ENCODE peak calls at places on chromosome 16, in nine cellular contexts. Z is IMR-90, R is AG04450, P is activated B cell treated with CpG ODN at 0.5 μM for 24 hours, C is fibroblast of villous mesenchyme, O is HFFc6, S is esophagus squamous epithelium, W is MM.1S, K is uterus. Q is an unnamed sample.

GRCh38 chr16:53833145-53833544 is 129.2 kb downstream of the FTO start:
- DNase-seq in C (no peak), W (no peak), R (no peak), K (no peak), P (no peak), Z (no peak), O (no peak), S (no peak), Q (no peak)

GRCh38 chr16:89823087-89823823 is 5.0 kb upstream of the SPIRE2 start:
- DNase-seq in K (no peak), W (no peak), R (no peak), S (no peak), C (no peak), O (no peak), P (no peak), Z (no peak), Q (no peak)

GRCh38 chr16:87333101-87333500 is 15.9 kb upstream of the C16orf95 start:
- DNase-seq in C (no peak), P (no peak), Z (no peak), R (no peak), K (no peak), W (no peak), S (no peak), O (no peak), Q (no peak)

GRCh38 chr16:28260193-28260592 is 32.1 kb upstream of the SBK1 start:
- DNase-seq in C (no peak), W (no peak), S (no peak), P (no peak), Z (no peak), O (no peak), K (no peak), R (no peak), Q (no peak)

GRCh38 chr16:11671676-11672075 is 3.4 kb downstream of the SNN start:
- DNase-seq in O (no peak), P (no peak), R (no peak), Z (no peak), C (no peak), K (no peak), W (no peak), S (no peak), Q (no peak)

GRCh38 chr16:51125992-51126391 is 25.1 kb downstream of the SALL1 start:
- DNase-seq in W (no peak), C (no peak), P (no peak), Z (no peak), O (no peak), K (no peak), S (no peak), R (no peak), Q (no peak)

GRCh38 chr16:67117716-67118115 is 8.0 kb downstream of the PHAF1 start:
- DNase-seq in R (no peak), K (no peak), W (no peak), O (no peak), Z (no peak), S (no peak), C (no peak), P (no peak), Q (no peak)

GRCh38 chr16:85192233-85192632 is 80.0 kb upstream of the CIBAR2 start:
- DNase-seq in O (no peak), K (no peak), W (no peak), C (no peak), P (no peak), R (no peak), Z (no peak), S (no peak), Q (no peak)

GRCh38 chr16:2691491-2692248 is 9.3 kb downstream of the KCTD5 start:
- DNase-seq in Z (no peak), C (no peak), R (no peak), P (no peak), O (no peak), W (no peak), S (no peak), K (no peak), Q (no peak)

GRCh38 chr16:13139661-13140241 is 238.4 kb downstream of the SHISA9 start:
- DNase-seq in P (no peak), S (no peak), Z (no peak), K (no peak), C (no peak), O (no peak), R (no peak), W (no peak), Q (no peak)

GRCh38 chr16:1261131-1261917 is 5.5 kb downstream of the TPSD1 start:
- DNase-seq in P (no peak), R (no peak), Z (no peak), W (peak), C (no peak), K (no peak), O (no peak), S (no peak), Q (no peak)

GRCh38 chr16:3625911-3626732 is 14.7 kb upstream of the SLX4 start:
- DNase-seq in K (no peak), O (no peak), R (no peak), W (peak), S (no peak), Z (no peak), C (no peak), P (no peak), Q (no peak)

GRCh38 chr16:51442140-51442539 is 291.1 kb upstream of the SALL1 start:
- DNase-seq in Z (no peak), R (no peak), W (no peak), K (no peak), C (no peak), P (no peak), O (no peak), S (no peak), Q (no peak)

GRCh38 chr16:13997526-13997925 is 73.6 kb upstream of the MRTFB start:
- DNase-seq in S (no peak), K (no peak), Z (no peak), P (no peak), R (no peak), C (no peak), O (no peak), W (no peak), Q (no peak)

GRCh38 chr16:593406-593805 is 3.5 kb downstream of the RAB40C start:
- DNase-seq in O (no peak), S (no peak), R (no peak), C (no peak), K (no peak), W (no peak), Z (no peak), P (no peak), Q (no peak)

GRCh38 chr16:69105501-69106361 is at the start of gene HAS3:
- DNase-seq in O (peak), S (no peak), K (no peak), W (peak), Z (peak), P (peak), R (no peak), C (peak), Q (peak)

GRCh38 chr16:8355714-8356113 is 234.6 kb downstream of the TMEM114 start:
- DNase-seq in C (no peak), R (no peak), W (no peak), K (no peak), O (no peak), P (no peak), S (no peak), Z (no peak), Q (no peak)

GRCh38 chr16:84735846-84736586 is 36.2 kb downstream of the USP10 start:
- DNase-seq in W (no peak), C (no peak), R (no peak), O (no peak), Z (no peak), P (no peak), S (no peak), K (no peak), Q (no peak)

GRCh38 chr16:87114832-87115231 is 202.4 kb downstream of the C16orf95 start:
- DNase-seq in Z (no peak), O (no peak), S (no peak), W (no peak), R (no peak), P (no peak), K (no peak), C (no peak), Q (no peak)

GRCh38 chr16:69123894-69124293 is 8.5 kb downstream of the CHTF8 start:
- DNase-seq in Z (peak), R (peak), W (peak), P (no peak), O (peak), S (no peak), C (peak), K (peak), Q (peak)

DNA sequence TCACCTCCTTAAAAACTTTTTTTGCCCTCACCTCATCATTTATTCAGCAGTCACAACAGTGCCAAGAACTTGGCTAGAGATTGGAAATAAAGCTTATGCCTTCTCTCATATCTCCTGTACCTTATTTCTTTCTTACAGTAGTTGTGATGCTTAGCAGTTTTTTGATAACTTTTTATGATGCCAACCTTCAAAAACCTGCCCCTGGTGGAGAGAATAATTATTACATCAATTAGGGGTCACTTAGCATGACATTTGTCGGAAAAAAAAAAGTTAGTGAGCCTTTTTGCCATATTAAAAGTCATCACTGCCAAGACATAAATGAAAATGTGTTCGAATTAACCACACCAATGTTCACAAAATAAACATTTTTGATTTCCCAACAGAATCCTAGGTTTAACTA is 296.6 kb downstream of the WWOX start:
- DNase-seq in O (no peak), Z (no peak), K (no peak), C (no peak), W (no peak), S (no peak), P (no peak), R (no peak), Q (no peak)
- TF ChIP-seq CTCF in O (peak), Z (no peak), K (no peak), C (peak), W (peak), S (peak), P (no peak), R (peak), Q (peak)

GRCh38 chr16:80622007-80622406 is 81.2 kb downstream of the DYNLRB2 start:
- DNase-seq in S (no peak), C (no peak), P (no peak), W (no peak), Z (no peak), R (no peak), O (no peak), K (no peak), Q (no peak)
- TF ChIP-seq CTCF in S (no peak), C (no peak), P (no peak), W (no peak), Z (no peak), R (no peak), O (no peak), K (no peak), Q (no peak)

GRCh38 chr16:27242398-27242797 is 26.2 kb downstream of the NSMCE1 start:
- DNase-seq in Z (no peak), W (no peak), R (no peak), P (no peak), K (no peak), C (no peak), O (no peak), S (no peak), Q (no peak)

GRCh38 chr16:27244363-27244755 is 24.2 kb downstream of the NSMCE1 start:
- DNase-seq in W (no peak), P (no peak), Z (no peak), C (no peak), K (no peak), R (no peak), S (no peak), O (no peak), Q (no peak)

GRCh38 chr16:27241658-27242057 is 26.9 kb downstream of the NSMCE1 start:
- DNase-seq in W (no peak), S (no peak), Z (peak), P (no peak), K (peak), O (no peak), C (peak), R (no peak), Q (peak)

GRCh38 chr16:27243725-27244362 is 24.7 kb downstream of the NSMCE1 start:
- DNase-seq in W (no peak), K (no peak), P (no peak), S (no peak), R (no peak), C (no peak), Z (no peak), O (no peak), Q (no peak)

DNA sequence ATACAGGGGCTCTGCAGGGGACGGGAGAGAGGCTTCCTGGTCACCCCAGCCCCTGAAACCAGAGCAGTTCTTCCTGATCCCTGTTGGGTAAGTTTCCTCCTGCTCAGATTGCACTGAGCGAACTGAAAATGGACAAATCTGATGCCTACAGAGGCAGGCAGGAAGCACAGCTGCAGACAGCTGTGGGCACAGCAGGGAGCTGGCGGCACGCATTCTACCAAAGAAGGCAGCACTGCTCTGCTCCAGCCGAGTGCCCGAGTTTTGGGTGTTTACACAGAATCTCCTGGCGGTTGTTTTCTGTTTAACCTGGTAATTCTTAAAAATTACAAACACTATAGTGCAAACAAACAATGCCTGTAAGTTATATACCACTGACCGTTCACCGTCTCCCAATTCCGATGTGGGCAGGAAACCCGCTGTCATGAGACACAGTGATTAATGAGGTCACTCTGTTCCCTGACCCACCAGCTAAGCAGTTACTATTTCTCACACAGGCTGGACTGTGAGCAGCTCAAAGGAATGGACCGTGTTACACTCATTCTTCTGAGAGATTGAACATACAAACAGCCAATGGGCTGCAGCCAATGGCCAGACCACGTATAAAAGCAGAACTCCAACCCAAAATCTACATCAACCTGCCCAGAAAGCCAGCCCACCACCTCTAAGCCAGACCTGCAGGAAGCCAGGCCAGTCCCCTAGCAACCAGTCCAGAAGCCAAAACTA is 25.5 kb downstream of the NSMCE1 start:
- DNase-seq in S (no peak), R (peak), O (peak), Z (peak), W (peak), C (peak), K (peak), P (no peak), Q (peak)
- TF ChIP-seq CTCF in S (no peak), R (peak), O (peak), Z (peak), W (no peak), C (no peak), K (no peak), P (no peak), Q (peak)

DNA sequence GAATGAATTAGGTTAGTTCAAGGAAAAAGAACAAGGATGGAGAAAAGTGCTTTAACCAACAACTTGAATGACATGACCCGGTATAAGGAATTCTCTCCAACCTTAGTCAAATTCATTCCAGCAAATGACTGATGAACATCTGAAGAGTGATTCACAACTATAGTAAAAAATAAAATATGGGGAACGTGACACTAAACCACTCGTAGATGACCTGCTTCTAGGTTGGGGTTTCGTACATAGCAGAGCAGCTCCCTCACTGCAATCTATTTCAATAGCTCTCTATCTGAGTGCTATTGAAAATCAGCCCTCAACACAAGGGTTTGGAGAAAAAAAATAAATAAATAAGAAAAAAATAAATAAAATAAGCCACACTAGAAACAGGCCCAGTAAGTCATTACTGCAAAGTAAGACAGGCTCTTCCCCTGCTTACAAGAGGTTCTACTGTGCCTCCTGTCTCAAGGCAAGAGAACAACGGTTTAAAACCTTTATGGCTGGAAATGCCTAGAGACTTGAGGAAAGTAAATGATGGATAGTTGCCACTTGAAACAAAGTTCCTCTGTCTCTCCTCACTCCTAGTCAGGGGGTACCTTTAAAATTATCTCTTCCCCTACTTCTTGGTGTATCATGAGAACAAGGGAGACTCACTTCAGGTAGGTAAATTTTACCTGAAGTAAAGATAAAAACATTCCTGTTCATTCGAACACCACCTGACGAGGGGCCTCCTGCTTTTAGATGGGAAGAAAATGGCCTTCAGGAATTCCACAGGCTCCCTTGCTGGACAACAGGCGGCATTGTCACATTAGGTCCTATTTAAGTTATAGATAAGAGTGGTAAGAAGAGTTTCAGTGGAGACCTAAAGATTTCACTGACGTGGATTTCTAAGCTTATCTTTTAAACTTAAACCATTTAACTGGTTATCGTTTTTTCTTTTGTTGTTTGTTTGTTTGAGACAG is 20.5 kb downstream of the COG7 start:
- DNase-seq in C (no peak), Z (peak), K (no peak), O (no peak), W (peak), R (no peak), S (no peak), P (no peak), Q (no peak)
- TF ChIP-seq CTCF in C (no peak), Z (peak), K (no peak), O (peak), W (peak), R (no peak), S (peak), P (no peak), Q (peak)

GRCh38 chr16:25257956-25258855 is 561 bp upstream of the ZKSCAN2 start:
- DNase-seq in P (peak), S (peak), R (peak), K (peak), Z (peak), O (peak), C (peak), W (peak), Q (peak)

GRCh38 chr16:25260416-25260815 is 2.8 kb upstream of the ZKSCAN2 start:
- DNase-seq in W (no peak), R (no peak), S (no peak), Z (peak), C (peak), O (no peak), P (no peak), K (no peak), Q (peak)

GRCh38 chr16:25257504-25257955 is at the start of gene ZKSCAN2:
- DNase-seq in S (peak), C (peak), P (peak), W (peak), K (peak), Z (peak), O (peak), R (peak), Q (peak)

GRCh38 chr16:25258856-25259179 is 1.2 kb upstream of the ZKSCAN2 start:
- DNase-seq in P (no peak), R (no peak), K (no peak), S (no peak), Z (no peak), O (no peak), C (no peak), W (no peak), Q (no peak)

GRCh38 chr16:25256821-25257503 is 683 bp downstream of the ZKSCAN2 start:
- DNase-seq in S (no peak), R (no peak), O (no peak), W (no peak), Z (peak), C (peak), P (no peak), K (no peak), Q (peak)
- TF ChIP-seq CTCF in S (peak), R (peak), O (peak), W (no peak), Z (no peak), C (peak), P (no peak), K (no peak), Q (peak)

GRCh38 chr16:82439678-82440293 is 187.0 kb upstream of the CDH13 start:
- DNase-seq in S (no peak), K (no peak), Z (peak), W (no peak), P (no peak), R (no peak), C (peak), O (no peak), Q (peak)
- TF ChIP-seq CTCF in S (peak), K (no peak), Z (peak), W (peak), P (no peak), R (peak), C (peak), O (peak), Q (peak)

GRCh38 chr16:24800586-24800985 is 45.2 kb upstream of the SLC5A11 start:
- DNase-seq in K (no peak), O (peak), Z (peak), P (no peak), C (peak), S (no peak), W (no peak), R (no peak), Q (peak)
- TF ChIP-seq CTCF in K (no peak), O (peak), Z (peak), P (no peak), C (peak), S (peak), W (peak), R (peak), Q (peak)

DNA sequence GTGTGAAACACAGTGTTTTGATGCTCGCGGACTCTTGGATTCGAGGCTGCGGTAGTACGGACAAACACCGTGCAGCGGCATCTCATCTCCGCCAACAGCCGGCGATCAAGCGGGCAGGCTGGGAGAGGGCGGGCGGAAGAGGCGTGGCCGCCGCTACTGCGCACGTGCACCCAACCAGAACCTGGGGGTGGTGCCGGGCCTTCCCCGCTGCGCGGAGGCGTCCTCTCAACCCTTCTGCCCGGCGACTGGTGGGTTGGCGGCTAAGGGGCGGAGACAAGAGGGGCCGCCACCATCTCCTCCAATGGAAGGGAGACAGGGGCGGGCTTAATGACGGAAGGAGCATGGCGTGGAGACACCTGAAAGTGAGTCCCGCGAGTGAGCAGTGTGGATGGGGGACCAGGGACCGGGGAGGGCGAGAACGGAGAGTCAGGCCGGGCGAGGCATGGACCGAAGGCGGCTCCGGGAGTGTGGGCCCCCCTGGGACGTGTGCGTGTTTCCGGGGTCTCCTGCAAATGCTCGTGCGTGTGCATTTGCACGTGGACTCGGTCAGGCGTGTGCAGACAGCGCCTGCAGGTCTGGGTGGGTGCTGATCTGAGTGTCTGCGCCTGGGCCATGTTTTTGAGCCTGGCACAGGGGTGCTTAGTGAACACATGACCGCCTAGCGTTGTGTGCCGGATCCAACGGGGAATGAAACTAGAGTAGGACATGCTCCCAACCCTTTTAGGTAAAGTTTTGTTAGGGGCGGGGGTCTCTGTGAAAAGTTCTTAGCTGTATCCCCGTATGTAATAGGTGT is at the start of gene DHODH:
- DNase-seq in S (peak), O (peak), K (peak), W (peak), C (peak), P (peak), R (peak), Z (peak), Q (peak)
- TF ChIP-seq CTCF in S (peak), O (no peak), K (no peak), W (no peak), C (no peak), P (no peak), R (no peak), Z (peak), Q (peak)

Q was measured in brain microvascular endothelial cell.